ENCODE peak calls at places on chromosomes 11 and 22, in five cellular contexts. Y is H1, C is upper lobe of left lung, J is K562, I is tibial nerve. M is an unnamed sample.

GRCh38 chr11:69746780-69747742 is 28.1 kb downstream of the FGF4 start:
- DNase-seq in Y (no peak), C (no peak), J (no peak), I (no peak), M (no peak)

GRCh38 chr11:77882396-77882795 is 61.5 kb downstream of the AAMDC start:
- DNase-seq in Y (no peak), C (no peak), J (no peak), I (no peak), M (no peak)

GRCh38 chr11:133541331-133542095 is 9.2 kb upstream of the OPCML start:
- DNase-seq in Y (peak; percentile 57), C (no peak), J (no peak), I (no peak), M (no peak)

GRCh38 chr22:43060213-43060612 is 29.0 kb downstream of the TTLL1 start:
- DNase-seq in Y (peak; percentile 54), C (peak; percentile 26), J (peak; percentile 53), I (no peak), M (peak; percentile 45)

GRCh38 chr11:93493252-93493897 is 49.8 kb downstream of the SMCO4 start:
- DNase-seq in Y (no peak), C (no peak), J (no peak), I (no peak), M (no peak)

GRCh38 chr11:103279821-103280220 is 170.6 kb downstream of the DYNC2H1 start:
- DNase-seq in Y (no peak), C (no peak), J (no peak), I (no peak), M (no peak)

GRCh38 chr11:26944866-26945664 is 48.8 kb upstream of the FIBIN start:
- DNase-seq in Y (no peak), C (no peak), J (no peak), I (no peak), M (no peak)

GRCh38 chr11:125170001-125170405 is 5.5 kb downstream of the PKNOX2 start:
- DNase-seq in Y (no peak), C (no peak), J (no peak), I (no peak), M (peak; percentile 37)

GRCh38 chr11:2212411-2213251 is 41.0 kb upstream of the TH start:
- DNase-seq in Y (no peak), C (peak; percentile 19), J (peak; percentile 6), I (no peak), M (peak; percentile 9)

GRCh38 chr11:96122601-96123044 is 198.7 kb upstream of the MTMR2 start:
- DNase-seq in Y (no peak), C (no peak), J (no peak), I (no peak), M (no peak)

GRCh38 chr11:95135880-95136279 is 46.2 kb downstream of the ENDOD1 start:
- DNase-seq in Y (no peak), C (no peak), J (no peak), I (no peak), M (no peak)

GRCh38 chr11:70899616-70900015 is 352.8 kb downstream of the SHANK2 start:
- DNase-seq in Y (no peak), C (no peak), J (no peak), I (no peak), M (no peak)

GRCh38 chr11:100647861-100648260 is 39.2 kb upstream of the ARHGAP42 start:
- DNase-seq in Y (no peak), C (no peak), J (no peak), I (no peak), M (no peak)

GRCh38 chr11:76663461-76663760 is 7.1 kb downstream of the LRRC32 start:
- DNase-seq in Y (no peak), C (no peak), J (no peak), I (no peak), M (no peak)

DNA sequence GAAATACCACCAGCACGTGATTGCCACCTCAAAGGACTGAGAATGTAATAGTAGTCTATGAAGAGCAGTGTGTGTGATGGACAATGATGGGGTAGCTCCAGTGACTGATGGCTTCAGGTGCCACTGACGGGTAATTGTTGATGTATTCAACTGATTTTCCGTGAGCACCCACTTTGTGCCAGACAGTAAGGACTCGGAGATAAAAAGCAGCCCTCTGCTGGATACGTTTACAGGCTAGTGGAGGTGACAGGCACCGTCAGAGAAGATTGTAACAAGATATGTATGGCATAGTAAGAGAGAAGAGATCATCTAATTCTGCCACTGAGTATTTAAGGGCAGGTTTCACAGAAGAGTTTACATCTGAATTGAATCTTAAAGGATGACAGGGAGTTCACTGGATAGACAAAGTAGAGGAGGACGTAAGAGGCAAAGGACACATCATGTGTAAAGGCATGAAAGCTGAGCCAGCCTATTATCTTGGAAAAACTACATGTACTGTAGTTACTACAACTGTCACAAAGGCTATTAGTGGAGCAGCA is 1.1 kb upstream of the ENTHD1 start:
- DNase-seq in Y (no peak), C (no peak), J (no peak), I (no peak), M (no peak)
- TF ChIP-seq EP300 in Y (no peak), C (no peak), J (no peak), I (no peak), M (no peak)

GRCh38 chr22:35426801-35427140 is 26.8 kb downstream of the MCM5 start:
- DNase-seq in Y (no peak), C (no peak), J (no peak), I (no peak), M (no peak)

GRCh38 chr22:35424761-35425160 is 24.8 kb downstream of the MCM5 start:
- DNase-seq in Y (no peak), C (no peak), J (no peak), I (no peak), M (no peak)

GRCh38 chr22:35424081-35424480 is 24.1 kb downstream of the MCM5 start:
- DNase-seq in Y (no peak), C (no peak), J (no peak), I (no peak), M (no peak)

GRCh38 chr22:35425546-35425945 is 25.6 kb downstream of the MCM5 start:
- DNase-seq in Y (no peak), C (no peak), J (no peak), I (no peak), M (no peak)

GRCh38 chr22:35425971-35426800 is 26.2 kb downstream of the MCM5 start:
- DNase-seq in Y (no peak), C (no peak), J (no peak), I (no peak), M (no peak)
- H3K4me3 ChIP-seq in Y (no peak overlapping the region), C (no peak overlapping the region), J (no peak overlapping the region), I (no peak overlapping the region), M (no peak overlapping the region)

DNA sequence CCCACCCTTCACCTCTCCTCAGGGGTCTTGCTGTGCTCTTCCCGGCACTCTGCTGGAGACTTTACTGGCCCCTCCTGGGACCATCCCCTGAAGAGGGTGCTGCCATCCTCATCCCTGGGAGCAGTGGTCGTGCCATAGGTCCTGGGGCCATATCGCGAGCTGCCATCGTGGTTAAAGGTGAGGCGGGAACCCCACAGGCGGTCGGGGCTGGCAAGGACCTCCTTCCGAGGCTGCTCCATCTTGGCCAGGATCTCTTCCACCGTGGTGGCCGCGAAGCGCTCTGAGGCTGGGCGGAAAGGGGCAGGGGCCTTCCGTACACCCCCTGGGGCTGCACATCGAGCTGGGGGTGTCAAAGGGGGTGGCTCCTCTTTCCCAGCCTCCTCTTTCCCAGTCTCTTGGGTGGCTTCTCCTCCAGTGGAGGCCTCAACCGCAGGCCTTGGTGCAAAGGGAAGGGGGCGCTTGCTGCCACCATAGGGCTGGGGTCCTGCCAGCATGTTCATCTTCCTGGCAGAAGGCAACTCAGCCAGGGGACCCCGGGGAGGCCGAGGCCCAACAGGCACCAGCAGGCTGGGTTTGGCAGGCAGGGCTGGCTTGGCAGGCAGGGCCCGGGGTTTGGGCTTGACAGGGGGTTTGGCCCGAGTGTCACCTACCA is 4.6 kb downstream of the TNKS1BP1 start:
- DNase-seq in Y (no peak), C (no peak), J (no peak), I (no peak), M (no peak)
- H3K36me3 ChIP-seq in Y (peaks cover 31% of the 10 kb centered on the region), C (peaks cover 33% of the 10 kb centered on the region), J (peaks cover 60% of the 10 kb centered on the region), I (peaks cover 55% of the 10 kb centered on the region), M (no peaks in the 10 kb centered on the region)

DNA sequence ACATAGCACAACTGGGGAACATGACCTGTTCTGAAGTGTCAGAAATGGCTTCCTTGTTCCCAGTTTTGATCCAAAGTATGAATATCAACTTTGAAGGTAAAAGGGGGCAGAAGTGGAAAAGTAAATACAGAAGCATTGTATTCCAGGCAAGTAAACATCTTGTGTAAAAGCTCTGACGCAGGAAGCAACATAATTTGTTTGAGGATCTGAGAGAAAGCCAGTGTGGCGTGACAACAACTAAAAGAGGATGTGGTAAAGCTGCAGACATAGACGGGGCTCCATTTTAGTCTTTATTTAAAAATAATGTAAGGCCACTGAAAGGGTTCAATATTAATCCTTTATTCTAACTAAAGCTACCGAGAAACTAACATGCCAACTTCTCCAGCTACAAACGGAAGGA is 310.2 kb downstream of the DLG2 start:
- DNase-seq in Y (no peak), C (no peak), J (no peak), I (no peak), M (no peak)
- TF ChIP-seq EP300 in Y (no peak), C (no peak), J (no peak), I (no peak), M (no peak)

GRCh38 chr11:33802414-33802950 is 28.2 kb upstream of the FBXO3 start:
- DNase-seq in Y (peak; percentile 67), C (peak; percentile 42), J (no peak), I (no peak), M (peak; percentile 33)
- H3K4me3 ChIP-seq in Y (peak overlapping the region; percentile 70), C (peak overlapping the region; percentile 22), J (no peak overlapping the region), I (peak overlapping the region; percentile 32), M (no peak overlapping the region)

GRCh38 chr22:29674121-29674520 is 45.7 kb upstream of the CABP7 start:
- DNase-seq in Y (no peak), C (no peak), J (no peak), I (no peak), M (no peak)
- H3K36me3 ChIP-seq in Y (peaks cover 31% of the 10 kb centered on the region), C (peaks cover 61% of the 10 kb centered on the region), J (peaks cover 76% of the 10 kb centered on the region), I (peaks cover 98% of the 10 kb centered on the region), M (no peaks in the 10 kb centered on the region)

M was measured in ovary.